ENCODE peak calls at places on chromosomes 2 and 18, in four cellular contexts. One of them, this sample, is unnamed. For H3K4me1, the result is how much of the 10 kb centered on the place peaks cover.

GRCh38 chr2:86298411-86299390 is 38.7 kb downstream of the REEP1 start:
- DNase-seq in fibroblast of lung: no peak
- DNase-seq in thoracic aorta: no peak
- DNase-seq in kidney: no peak
- DNase-seq in this sample: peak

GRCh38 chr2:98601532-98602132 is 6.7 kb downstream of the COA5 start:
- DNase-seq in fibroblast of lung: peak
- DNase-seq in thoracic aorta: no peak
- DNase-seq in kidney: no peak
- DNase-seq in this sample: no peak

GRCh38 chr2:88099798-88100488 is 27.9 kb downstream of the FABP1 start:
- DNase-seq in thoracic aorta: no peak
- DNase-seq in fibroblast of lung: peak
- DNase-seq in kidney: no peak
- DNase-seq in this sample: no peak

GRCh38 chr2:204842731-204843490 is 297.6 kb downstream of the PARD3B start:
- DNase-seq in kidney: no peak
- DNase-seq in thoracic aorta: no peak
- DNase-seq in fibroblast of lung: peak
- DNase-seq in this sample: no peak

GRCh38 chr18:13726972-13727331 is 479 bp downstream of the RNMT start:
- DNase-seq in kidney: no peak
- DNase-seq in thoracic aorta: peak
- DNase-seq in fibroblast of lung: no peak
- DNase-seq in this sample: no peak

GRCh38 chr2:238239552-238239871 is 326 bp downstream of the HES6 start:
- DNase-seq in kidney: no peak
- DNase-seq in fibroblast of lung: no peak
- DNase-seq in thoracic aorta: no peak
- DNase-seq in this sample: peak

GRCh38 chr2:181784556-181784955 is 104.2 kb upstream of the NEUROD1 start:
- DNase-seq in kidney: no peak
- DNase-seq in fibroblast of lung: peak
- DNase-seq in thoracic aorta: no peak
- DNase-seq in this sample: no peak

GRCh38 chr2:239303711-239304532 is 96.9 kb downstream of the HDAC4 start:
- DNase-seq in fibroblast of lung: no peak
- DNase-seq in thoracic aorta: no peak
- DNase-seq in kidney: peak
- DNase-seq in this sample: peak

GRCh38 chr2:128813352-128814034 is 494.8 kb upstream of the HS6ST1 start:
- DNase-seq in thoracic aorta: no peak
- DNase-seq in kidney: no peak
- DNase-seq in fibroblast of lung: no peak
- DNase-seq in this sample: no peak

GRCh38 chr2:176428943-176429469 is 159.8 kb downstream of the MTX2 start:
- DNase-seq in thoracic aorta: no peak
- DNase-seq in fibroblast of lung: no peak
- DNase-seq in kidney: no peak
- DNase-seq in this sample: no peak

GRCh38 chr18:62357079-62357719 is 32.1 kb downstream of the TNFRSF11A start:
- DNase-seq in thoracic aorta: no peak
- DNase-seq in kidney: no peak
- DNase-seq in fibroblast of lung: no peak
- DNase-seq in this sample: no peak

GRCh38 chr2:224106794-224107193 is 67.7 kb upstream of the SERPINE2 start:
- DNase-seq in fibroblast of lung: no peak
- DNase-seq in kidney: no peak
- DNase-seq in thoracic aorta: no peak
- DNase-seq in this sample: no peak

GRCh38 chr2:65388626-65389390 is 43.6 kb downstream of the SPRED2 start:
- DNase-seq in fibroblast of lung: no peak
- DNase-seq in thoracic aorta: no peak
- DNase-seq in kidney: no peak
- DNase-seq in this sample: no peak

GRCh38 chr2:130796280-130796679 is 40.4 kb upstream of the ARHGEF4 start:
- DNase-seq in fibroblast of lung: no peak
- DNase-seq in kidney: no peak
- DNase-seq in thoracic aorta: no peak
- DNase-seq in this sample: no peak

GRCh38 chr18:69858897-69859296 is 88.8 kb downstream of the CD226 start:
- DNase-seq in kidney: no peak
- DNase-seq in thoracic aorta: no peak
- DNase-seq in fibroblast of lung: no peak
- DNase-seq in this sample: no peak

GRCh38 chr2:106839849-106840595 is 45.9 kb downstream of the ST6GAL2 start:
- DNase-seq in fibroblast of lung: no peak
- DNase-seq in thoracic aorta: no peak
- DNase-seq in kidney: no peak
- DNase-seq in this sample: no peak

GRCh38 chr2:189791338-189792042 is 7.2 kb downstream of the PMS1 start:
- DNase-seq in fibroblast of lung: no peak
- DNase-seq in thoracic aorta: no peak
- DNase-seq in kidney: no peak
- DNase-seq in this sample: no peak
- H3K4me3 ChIP-seq in fibroblast of lung: no peak
- H3K4me3 ChIP-seq in thoracic aorta: no peak
- H3K4me3 ChIP-seq in kidney: no peak
- H3K4me3 ChIP-seq in this sample: no peak

DNA sequence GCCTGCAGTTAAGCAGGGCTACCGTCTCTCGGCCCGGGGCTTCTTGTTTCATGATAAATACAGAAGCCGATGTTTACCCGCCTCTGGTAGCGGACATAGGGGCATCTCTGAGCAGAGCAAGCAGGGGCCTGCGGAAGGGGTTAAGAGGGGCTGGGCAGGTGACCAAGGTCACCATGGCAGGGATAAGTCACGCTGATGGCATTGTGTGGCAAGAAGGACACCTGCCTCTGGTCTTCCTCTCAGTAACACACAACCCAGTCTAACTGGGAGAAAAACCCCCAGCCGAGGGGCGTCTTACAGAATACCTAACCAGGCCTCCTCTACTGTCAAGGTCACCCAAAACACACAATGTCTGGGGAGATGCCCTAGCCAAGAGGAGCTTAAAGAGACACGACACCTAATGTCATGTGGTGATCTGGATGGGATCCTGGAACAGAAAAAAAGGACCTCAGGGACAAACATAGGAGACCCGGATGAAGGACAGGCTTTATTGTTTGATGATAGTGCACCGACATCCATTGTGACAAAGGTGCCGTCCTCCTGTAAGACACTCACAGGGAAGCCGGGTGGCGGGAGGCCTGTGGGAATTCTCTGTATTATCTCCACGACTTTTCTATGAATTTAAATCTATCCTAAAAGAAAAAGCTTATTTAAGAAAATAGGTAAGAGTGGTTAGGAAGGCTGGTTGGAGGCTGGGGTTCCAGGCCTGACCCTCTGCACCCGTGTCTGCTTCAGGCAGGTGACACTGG is 24.8 kb downstream of the SH3BP4 start:
- DNase-seq in kidney: no peak
- DNase-seq in thoracic aorta: no peak
- DNase-seq in fibroblast of lung: no peak
- DNase-seq in this sample: no peak
- H3K4me1 ChIP-seq in kidney: under half
- H3K4me1 ChIP-seq in thoracic aorta: under half
- H3K4me1 ChIP-seq in fibroblast of lung: under half
- H3K4me1 ChIP-seq in this sample: under half

GRCh38 chr2:13522096-13522495 is 805.4 kb downstream of the TRIB2 start:
- DNase-seq in fibroblast of lung: no peak
- DNase-seq in kidney: no peak
- DNase-seq in thoracic aorta: no peak
- DNase-seq in this sample: no peak
- H3K4me3 ChIP-seq in fibroblast of lung: no peak
- H3K4me3 ChIP-seq in kidney: no peak
- H3K4me3 ChIP-seq in thoracic aorta: no peak
- H3K4me3 ChIP-seq in this sample: no peak

GRCh38 chr18:26470011-26470637 is 78.2 kb downstream of the KCTD1 start:
- DNase-seq in kidney: no peak
- DNase-seq in thoracic aorta: no peak
- DNase-seq in fibroblast of lung: peak
- DNase-seq in this sample: no peak
- H3K4me1 ChIP-seq in kidney: under half
- H3K4me1 ChIP-seq in thoracic aorta: under half
- H3K4me1 ChIP-seq in fibroblast of lung: under half
- H3K4me1 ChIP-seq in this sample: under half

DNA sequence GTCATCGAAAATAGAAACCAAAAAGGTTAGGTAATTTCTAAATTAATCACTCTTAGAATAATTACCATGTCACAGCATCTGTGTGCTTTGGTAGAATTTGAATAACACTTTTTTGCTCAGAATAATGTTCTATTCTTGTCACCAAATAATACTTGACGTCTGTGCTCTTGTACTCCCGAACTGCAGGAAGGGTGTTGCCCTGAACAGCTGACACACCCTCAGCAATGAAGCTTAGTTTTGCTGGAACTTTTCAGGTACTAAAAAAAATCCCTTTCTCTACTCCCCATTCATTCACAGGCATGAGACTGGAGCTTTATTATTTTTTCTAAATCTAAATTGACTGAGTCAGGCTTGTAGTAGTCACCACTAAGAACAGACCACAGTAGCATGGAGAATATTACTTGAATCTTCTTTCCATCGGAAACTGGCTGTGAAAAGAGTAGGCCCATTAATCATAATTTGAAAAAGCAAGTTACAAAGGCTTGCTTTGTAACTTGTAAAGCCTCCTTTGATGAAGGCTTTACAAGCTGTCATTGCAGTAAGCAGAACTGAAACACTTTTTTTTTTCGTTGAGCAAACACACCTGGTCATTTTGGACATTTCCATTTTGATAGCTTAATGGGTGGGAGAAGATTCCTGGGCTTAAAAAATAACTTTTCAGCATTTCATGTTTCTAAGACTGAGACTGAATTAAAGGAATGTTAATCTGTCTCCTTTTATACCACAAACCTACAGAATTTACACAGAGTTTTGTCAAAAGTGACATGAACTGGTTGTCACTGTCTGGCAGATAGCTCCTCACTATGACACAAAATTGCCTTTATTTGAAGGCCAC is 70.3 kb upstream of the PELI1 start:
- DNase-seq in thoracic aorta: no peak
- DNase-seq in fibroblast of lung: no peak
- DNase-seq in kidney: no peak
- DNase-seq in this sample: no peak
- H3K4me3 ChIP-seq in thoracic aorta: no peak
- H3K4me3 ChIP-seq in fibroblast of lung: no peak
- H3K4me3 ChIP-seq in kidney: no peak
- H3K4me3 ChIP-seq in this sample: no peak

DNA sequence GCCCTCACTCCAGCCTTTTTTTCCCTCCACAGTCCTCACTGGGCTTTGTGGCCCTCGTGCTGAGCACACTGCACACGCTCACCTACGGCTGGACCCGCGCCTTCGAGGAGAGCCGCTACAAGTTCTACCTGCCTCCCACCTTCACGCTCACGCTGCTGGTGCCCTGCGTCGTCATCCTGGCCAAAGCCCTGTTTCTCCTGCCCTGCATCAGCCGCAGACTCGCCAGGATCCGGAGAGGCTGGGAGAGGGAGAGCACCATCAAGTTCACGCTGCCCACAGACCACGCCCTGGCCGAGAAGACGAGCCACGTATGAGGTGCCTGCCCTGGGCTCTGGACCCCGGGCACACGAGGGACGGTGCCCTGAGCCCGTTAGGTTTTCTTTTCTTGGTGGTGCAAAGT is 39.4 kb downstream of the STEAP3 start:
- DNase-seq in fibroblast of lung: no peak
- DNase-seq in thoracic aorta: no peak
- DNase-seq in kidney: no peak
- DNase-seq in this sample: no peak
- H3K4me1 ChIP-seq in fibroblast of lung: under half
- H3K4me1 ChIP-seq in thoracic aorta: under half
- H3K4me1 ChIP-seq in kidney: under half
- H3K4me1 ChIP-seq in this sample: under half